ENCODE peak calls at places on chromosomes 6 and 20, in six cellular contexts. One of them, this sample, is unnamed.
A peak's percentile ranks its signal among the peaks of the same experiment; 100 is the strongest.

GRCh38 chr6:33621396-33622388 is 570 bp downstream of the ITPR3 start:
- DNase-seq in K562: peak; percentile 58
- DNase-seq in H1: peak; percentile 81
- DNase-seq in HCT116: no peak
- DNase-seq in NT2/D1: no peak
- DNase-seq in SK-N-SH: no peak
- DNase-seq in this sample: no peak

GRCh38 chr6:150930816-150931215 is 65.3 kb downstream of the MTHFD1L start:
- DNase-seq in K562: no peak
- DNase-seq in H1: no peak
- DNase-seq in HCT116: no peak
- DNase-seq in NT2/D1: no peak
- DNase-seq in SK-N-SH: no peak
- DNase-seq in this sample: no peak

GRCh38 chr6:43621836-43622180 is 7.3 kb downstream of the GTPBP2 start:
- DNase-seq in K562: no peak
- DNase-seq in H1: no peak
- DNase-seq in HCT116: no peak
- DNase-seq in NT2/D1: no peak
- DNase-seq in SK-N-SH: no peak
- DNase-seq in this sample: no peak

GRCh38 chr20:6685181-6685582 is 82.3 kb upstream of the BMP2 start:
- DNase-seq in K562: no peak
- DNase-seq in H1: no peak
- DNase-seq in HCT116: peak; percentile 4
- DNase-seq in NT2/D1: no peak
- DNase-seq in SK-N-SH: no peak
- DNase-seq in this sample: no peak

GRCh38 chr6:121055572-121056163 is 278.6 kb downstream of the TBC1D32 start:
- DNase-seq in K562: peak; percentile 58
- DNase-seq in H1: no peak
- DNase-seq in HCT116: peak; percentile 10
- DNase-seq in NT2/D1: peak; percentile 40
- DNase-seq in SK-N-SH: peak; percentile 44
- DNase-seq in this sample: peak; percentile 4

GRCh38 chr6:21665436-21666199 is 72.1 kb downstream of the SOX4 start:
- DNase-seq in K562: no peak
- DNase-seq in H1: peak; percentile 87
- DNase-seq in HCT116: no peak
- DNase-seq in NT2/D1: no peak
- DNase-seq in SK-N-SH: peak; percentile 36
- DNase-seq in this sample: no peak

GRCh38 chr6:141488466-141488865 is 644.3 kb upstream of the GJE1 start:
- DNase-seq in K562: no peak
- DNase-seq in H1: no peak
- DNase-seq in HCT116: no peak
- DNase-seq in NT2/D1: no peak
- DNase-seq in SK-N-SH: no peak
- DNase-seq in this sample: no peak

GRCh38 chr6:119608994-119609393 is 259.4 kb upstream of the MAN1A1 start:
- DNase-seq in K562: no peak
- DNase-seq in H1: no peak
- DNase-seq in HCT116: no peak
- DNase-seq in NT2/D1: peak; percentile 9
- DNase-seq in SK-N-SH: no peak
- DNase-seq in this sample: no peak

GRCh38 chr20:35263609-35264223 is 14.2 kb downstream of the MMP24OS start:
- DNase-seq in K562: no peak
- DNase-seq in H1: no peak
- DNase-seq in HCT116: no peak
- DNase-seq in NT2/D1: no peak
- DNase-seq in SK-N-SH: no peak
- DNase-seq in this sample: no peak

GRCh38 chr6:27662770-27663169 is 189.9 kb upstream of the ZNF184 start:
- DNase-seq in K562: no peak
- DNase-seq in H1: no peak
- DNase-seq in HCT116: no peak
- DNase-seq in NT2/D1: no peak
- DNase-seq in SK-N-SH: no peak
- DNase-seq in this sample: no peak

GRCh38 chr6:142802124-142802523 is 142.9 kb downstream of the HIVEP2 start:
- DNase-seq in K562: no peak
- DNase-seq in H1: no peak
- DNase-seq in HCT116: peak; percentile 47
- DNase-seq in NT2/D1: peak; percentile 16
- DNase-seq in SK-N-SH: no peak
- DNase-seq in this sample: no peak

GRCh38 chr6:33014841-33015634 is 5.6 kb upstream of the HLA-DOA start:
- DNase-seq in K562: peak; percentile 79
- DNase-seq in H1: no peak
- DNase-seq in HCT116: peak; percentile 78
- DNase-seq in NT2/D1: peak; percentile 54
- DNase-seq in SK-N-SH: peak; percentile 71
- DNase-seq in this sample: peak; percentile 75

GRCh38 chr6:24126586-24127192 is 674 bp downstream of the NRSN1 start:
- DNase-seq in K562: peak; percentile 51
- DNase-seq in H1: peak; percentile 75
- DNase-seq in HCT116: peak; percentile 7
- DNase-seq in NT2/D1: peak; percentile 55
- DNase-seq in SK-N-SH: peak; percentile 25
- DNase-seq in this sample: no peak

GRCh38 chr20:17967595-17968365 is 814 bp downstream of the SNX5 start:
- DNase-seq in K562: no peak
- DNase-seq in H1: no peak
- DNase-seq in HCT116: no peak
- DNase-seq in NT2/D1: no peak
- DNase-seq in SK-N-SH: no peak
- DNase-seq in this sample: no peak

GRCh38 chr6:150099953-150100352 is 31.0 kb upstream of the ULBP3 start:
- DNase-seq in K562: no peak
- DNase-seq in H1: no peak
- DNase-seq in HCT116: no peak
- DNase-seq in NT2/D1: no peak
- DNase-seq in SK-N-SH: no peak
- DNase-seq in this sample: no peak

GRCh38 chr6:52663120-52663934 is 7.6 kb upstream of the TMEM14A start:
- DNase-seq in K562: peak; percentile 81
- DNase-seq in H1: no peak
- DNase-seq in HCT116: peak; percentile 59
- DNase-seq in NT2/D1: peak; percentile 22
- DNase-seq in SK-N-SH: peak; percentile 69
- DNase-seq in this sample: peak; percentile 66

GRCh38 chr6:111888928-111889696 is 15.9 kb upstream of the FYN start:
- DNase-seq in K562: peak; percentile 38
- DNase-seq in H1: no peak
- DNase-seq in HCT116: no peak
- DNase-seq in NT2/D1: peak; percentile 66
- DNase-seq in SK-N-SH: peak; percentile 66
- DNase-seq in this sample: no peak

GRCh38 chr20:46371656-46372055 is 34.8 kb downstream of the ELMO2 start:
- DNase-seq in K562: no peak
- DNase-seq in H1: no peak
- DNase-seq in HCT116: no peak
- DNase-seq in NT2/D1: no peak
- DNase-seq in SK-N-SH: no peak
- DNase-seq in this sample: no peak

GRCh38 chr6:87154641-87155271 is 609 bp upstream of the ZNF292 start:
- DNase-seq in K562: peak; percentile 72
- DNase-seq in H1: no peak
- DNase-seq in HCT116: no peak
- DNase-seq in NT2/D1: no peak
- DNase-seq in SK-N-SH: peak; percentile 59
- DNase-seq in this sample: peak; percentile 89
- TF ChIP-seq YY1 in K562: no peak
- TF ChIP-seq YY1 in H1: no peak
- TF ChIP-seq YY1 in HCT116: no peak
- TF ChIP-seq YY1 in NT2/D1: no peak
- TF ChIP-seq YY1 in SK-N-SH: no peak
- TF ChIP-seq YY1 in this sample: peak; percentile 61

GRCh38 chr6:69820438-69820837 is 23.6 kb upstream of the LMBRD1 start:
- DNase-seq in K562: no peak
- DNase-seq in H1: no peak
- DNase-seq in HCT116: no peak
- DNase-seq in NT2/D1: no peak
- DNase-seq in SK-N-SH: no peak
- DNase-seq in this sample: no peak
- TF ChIP-seq YY1 in K562: no peak
- TF ChIP-seq YY1 in H1: no peak
- TF ChIP-seq YY1 in HCT116: no peak
- TF ChIP-seq YY1 in NT2/D1: no peak
- TF ChIP-seq YY1 in SK-N-SH: no peak
- TF ChIP-seq YY1 in this sample: no peak

GRCh38 chr20:38982291-38982690 is 20.1 kb downstream of the DHX35 start:
- DNase-seq in K562: no peak
- DNase-seq in H1: no peak
- DNase-seq in HCT116: no peak
- DNase-seq in NT2/D1: no peak
- DNase-seq in SK-N-SH: no peak
- DNase-seq in this sample: no peak

GRCh38 chr20:38986663-38987062 is 24.5 kb downstream of the DHX35 start:
- DNase-seq in K562: no peak
- DNase-seq in H1: no peak
- DNase-seq in HCT116: no peak
- DNase-seq in NT2/D1: no peak
- DNase-seq in SK-N-SH: no peak
- DNase-seq in this sample: peak; percentile 26

GRCh38 chr20:38985060-38985459 is 22.9 kb downstream of the DHX35 start:
- DNase-seq in K562: no peak
- DNase-seq in H1: no peak
- DNase-seq in HCT116: no peak
- DNase-seq in NT2/D1: no peak
- DNase-seq in SK-N-SH: no peak
- DNase-seq in this sample: no peak

GRCh38 chr20:38987777-38988176 is 25.6 kb downstream of the DHX35 start:
- DNase-seq in K562: no peak
- DNase-seq in H1: no peak
- DNase-seq in HCT116: no peak
- DNase-seq in NT2/D1: no peak
- DNase-seq in SK-N-SH: no peak
- DNase-seq in this sample: peak; percentile 84

DNA sequence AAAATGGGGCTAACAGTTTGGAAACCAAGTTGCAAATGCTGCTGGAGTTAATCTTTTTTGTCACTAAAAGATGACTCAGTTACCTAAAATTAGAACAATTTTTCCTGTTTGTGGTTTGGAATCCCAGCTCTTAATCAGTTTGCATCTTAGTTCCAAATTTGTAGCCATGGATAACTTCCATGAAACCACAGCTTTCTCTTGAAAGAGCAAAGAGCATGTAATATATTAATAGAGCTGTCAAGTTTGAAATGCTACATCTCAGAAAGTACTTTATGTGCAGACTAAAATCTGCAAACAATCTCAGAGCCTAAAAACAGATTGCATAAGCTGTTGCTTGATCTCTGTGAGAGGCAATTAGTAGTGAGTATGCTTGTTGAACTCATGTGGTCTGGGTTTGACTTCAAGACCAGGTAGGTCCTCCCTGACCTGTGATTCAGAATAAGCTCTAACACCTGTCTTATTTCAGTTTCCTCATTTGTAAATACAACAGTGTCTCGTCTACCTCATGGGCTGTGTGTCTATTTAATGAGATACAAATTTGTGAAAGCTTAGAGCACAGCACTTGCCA is 23.5 kb downstream of the DHX35 start:
- DNase-seq in K562: no peak
- DNase-seq in H1: no peak
- DNase-seq in HCT116: no peak
- DNase-seq in NT2/D1: no peak
- DNase-seq in SK-N-SH: no peak
- DNase-seq in this sample: peak; percentile 20
- TF ChIP-seq YY1 in K562: no peak
- TF ChIP-seq YY1 in H1: no peak
- TF ChIP-seq YY1 in HCT116: no peak
- TF ChIP-seq YY1 in NT2/D1: no peak
- TF ChIP-seq YY1 in SK-N-SH: peak; percentile 34
- TF ChIP-seq YY1 in this sample: no peak

GRCh38 chr6:105324386-105325000 is 78.4 kb downstream of the PREP start:
- DNase-seq in K562: no peak
- DNase-seq in H1: no peak
- DNase-seq in HCT116: no peak
- DNase-seq in NT2/D1: no peak
- DNase-seq in SK-N-SH: no peak
- DNase-seq in this sample: no peak

GRCh38 chr6:105321207-105321606 is 81.7 kb downstream of the PREP start:
- DNase-seq in K562: no peak
- DNase-seq in H1: no peak
- DNase-seq in HCT116: no peak
- DNase-seq in NT2/D1: no peak
- DNase-seq in SK-N-SH: no peak
- DNase-seq in this sample: no peak

GRCh38 chr6:105320766-105321165 is 82.1 kb downstream of the PREP start:
- DNase-seq in K562: no peak
- DNase-seq in H1: no peak
- DNase-seq in HCT116: no peak
- DNase-seq in NT2/D1: no peak
- DNase-seq in SK-N-SH: no peak
- DNase-seq in this sample: no peak

GRCh38 chr6:105321728-105322127 is 81.2 kb downstream of the PREP start:
- DNase-seq in K562: no peak
- DNase-seq in H1: no peak
- DNase-seq in HCT116: no peak
- DNase-seq in NT2/D1: no peak
- DNase-seq in SK-N-SH: no peak
- DNase-seq in this sample: no peak

DNA sequence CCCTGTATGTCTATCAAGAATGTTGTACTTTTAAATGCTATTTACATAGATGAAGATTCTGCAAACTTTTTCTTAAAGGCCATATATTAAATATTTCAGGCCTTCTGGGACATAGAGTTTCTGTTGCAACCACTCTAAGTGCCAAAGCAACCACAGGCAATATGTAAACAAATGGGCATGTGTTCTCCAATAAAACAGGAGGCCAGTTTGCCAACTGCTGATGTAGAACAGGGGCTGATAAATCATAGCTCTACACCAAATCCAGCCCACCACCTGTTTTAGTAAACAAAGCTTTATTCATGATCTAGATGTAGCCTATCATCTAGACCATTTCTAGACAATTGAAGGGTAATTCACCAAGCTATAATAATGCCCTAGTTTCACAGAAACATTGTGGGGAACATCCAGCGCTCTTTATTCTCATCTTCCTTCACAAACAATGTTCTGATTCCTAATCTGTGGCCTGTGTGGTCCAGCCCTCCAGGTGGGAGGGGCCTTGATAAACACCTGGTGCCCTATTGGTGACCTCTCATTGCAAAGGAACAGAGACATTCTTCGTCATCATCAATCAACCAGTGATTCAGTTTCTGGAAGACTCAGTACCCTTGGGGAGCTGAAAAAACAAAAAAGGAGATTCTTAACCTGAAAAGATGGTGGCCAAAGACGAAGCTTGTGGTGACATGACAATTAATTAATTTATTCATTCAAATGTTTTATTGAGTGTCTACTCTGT is 80.2 kb downstream of the PREP start:
- DNase-seq in K562: peak; percentile 11
- DNase-seq in H1: no peak
- DNase-seq in HCT116: no peak
- DNase-seq in NT2/D1: no peak
- DNase-seq in SK-N-SH: no peak
- DNase-seq in this sample: no peak
- TF ChIP-seq YY1 in K562: no peak
- TF ChIP-seq YY1 in H1: no peak
- TF ChIP-seq YY1 in HCT116: no peak
- TF ChIP-seq YY1 in NT2/D1: no peak
- TF ChIP-seq YY1 in SK-N-SH: no peak
- TF ChIP-seq YY1 in this sample: no peak

GRCh38 chr20:54132612-54133433 is 41.0 kb downstream of the CYP24A1 start:
- DNase-seq in K562: no peak
- DNase-seq in H1: no peak
- DNase-seq in HCT116: peak; percentile 92
- DNase-seq in NT2/D1: peak; percentile 43
- DNase-seq in SK-N-SH: no peak
- DNase-seq in this sample: no peak
- TF ChIP-seq YY1 in K562: no peak
- TF ChIP-seq YY1 in H1: no peak
- TF ChIP-seq YY1 in HCT116: no peak
- TF ChIP-seq YY1 in NT2/D1: no peak
- TF ChIP-seq YY1 in SK-N-SH: peak; percentile 65
- TF ChIP-seq YY1 in this sample: no peak

This sample was measured in GM12878.